ENCODE peak calls at places on chromosome 15, in ten cellular contexts. U is CD8-positive, alpha-beta memory T cell; K is breast epithelium; A is heart left ventricle; O is PC-9; C is mammary epithelial cell; W is effector memory CD4-positive, alpha-beta T cell; Z is fibroblast of lung; G is left ventricle myocardium inferior; N is H1. M is an unnamed sample. For H3K4me1, the result is how much of the 10 kb centered on the place peaks cover.

GRCh38 chr15:30062881-30063280 is 19.9 kb upstream of the GOLGA8J start:
- DNase-seq in Z (peak), U (no peak), C (peak), G (no peak), W (no peak), A (no peak), O (no peak), K (no peak), N (no peak), M (no peak)

GRCh38 chr15:55250951-55251350 is 38.7 kb downstream of the RAB27A start:
- DNase-seq in W (no peak), G (no peak), C (no peak), O (no peak), K (no peak), N (no peak), U (no peak), Z (no peak), A (no peak), M (no peak)

GRCh38 chr15:47293763-47294162 is 423.5 kb upstream of the SEMA6D start:
- DNase-seq in G (peak), N (no peak), Z (peak), C (peak), K (no peak), A (peak), O (no peak), U (no peak), W (no peak), M (peak)

GRCh38 chr15:75073197-75073596 is 49.8 kb downstream of the PPCDC start:
- DNase-seq in C (no peak), O (no peak), K (no peak), U (no peak), W (no peak), A (no peak), G (no peak), Z (no peak), N (no peak), M (no peak)

GRCh38 chr15:98649621-98649995 is 1.3 kb downstream of the IGF1R start:
- DNase-seq in N (no peak), A (peak), W (no peak), Z (peak), O (peak), U (peak), C (no peak), K (no peak), G (peak), M (no peak)

GRCh38 chr15:74229686-74230085 is 6.4 kb upstream of the CCDC33 start:
- DNase-seq in W (no peak), G (no peak), C (no peak), N (no peak), K (no peak), O (no peak), U (no peak), A (no peak), Z (no peak), M (no peak)

GRCh38 chr15:68055224-68055705 is 1.1 kb downstream of the PIAS1 start:
- DNase-seq in K (no peak), U (peak), G (no peak), N (no peak), Z (peak), W (peak), O (peak), C (peak), A (no peak), M (peak)

GRCh38 chr15:68623301-68623892 is 44.6 kb downstream of the CORO2B start:
- DNase-seq in C (no peak), W (no peak), G (peak), Z (peak), A (peak), N (no peak), U (no peak), K (no peak), O (no peak), M (no peak)

GRCh38 chr15:73717802-73718201 is 33.6 kb downstream of the CD276 start:
- DNase-seq in C (no peak), O (no peak), K (no peak), N (no peak), U (no peak), Z (no peak), A (no peak), W (no peak), G (no peak), M (no peak)

GRCh38 chr15:47620960-47621681 is 96.2 kb upstream of the SEMA6D start:
- DNase-seq in K (no peak), N (no peak), W (no peak), C (peak), G (no peak), O (no peak), A (no peak), Z (peak), U (no peak), M (no peak)

GRCh38 chr15:64093627-64094417 is at the start of gene CIAO2A:
- DNase-seq in U (peak), O (peak), C (peak), K (peak), Z (peak), A (peak), G (peak), N (peak), W (peak), M (peak)

GRCh38 chr15:63835211-63835568 is 1.4 kb upstream of the HERC1 start:
- DNase-seq in K (no peak), W (no peak), O (no peak), Z (no peak), N (no peak), C (no peak), G (no peak), U (no peak), A (no peak), M (no peak)

GRCh38 chr15:77650285-77650684 is 17.6 kb upstream of the LINGO1 start:
- DNase-seq in W (no peak), G (no peak), O (no peak), U (no peak), A (no peak), Z (no peak), K (no peak), C (no peak), N (no peak), M (no peak)

GRCh38 chr15:56832125-56832524 is 86.3 kb upstream of the TCF12 start:
- DNase-seq in U (no peak), N (no peak), C (no peak), O (no peak), W (no peak), G (peak), Z (no peak), K (peak), A (peak), M (peak)

GRCh38 chr15:97143847-97144711 is 813.6 kb downstream of the NR2F2 start:
- DNase-seq in K (no peak), W (no peak), N (no peak), G (no peak), O (no peak), C (no peak), Z (no peak), A (no peak), U (no peak), M (no peak)

GRCh38 chr15:74723754-74724334 is 1.5 kb downstream of the CYP1A1 start:
- DNase-seq in O (peak), A (no peak), Z (peak), G (no peak), C (peak), N (no peak), U (peak), K (no peak), W (no peak), M (no peak)

GRCh38 chr15:59436774-59437472 is 1.1 kb upstream of the FAM81A start:
- DNase-seq in O (no peak), Z (no peak), K (no peak), C (no peak), U (no peak), G (no peak), W (no peak), N (no peak), A (peak), M (no peak)

GRCh38 chr15:63523306-63523990 is 19.1 kb downstream of the USP3 start:
- DNase-seq in A (no peak), U (no peak), C (no peak), W (no peak), K (no peak), G (no peak), N (no peak), O (no peak), Z (peak), M (no peak)

GRCh38 chr15:55742498-55742926 is 440 bp downstream of the PRTG start:
- DNase-seq in C (no peak), W (no peak), O (peak), Z (peak), K (no peak), N (no peak), U (no peak), G (peak), A (peak), M (no peak)

GRCh38 chr15:51750186-51750585 is 1.2 kb upstream of the TMOD2 start:
- DNase-seq in N (no peak), C (no peak), Z (no peak), O (no peak), G (no peak), A (no peak), K (no peak), U (no peak), W (no peak), M (no peak)

GRCh38 chr15:99306694-99307338 is 55.5 kb downstream of the LRRC28 start:
- DNase-seq in Z (peak), N (no peak), G (no peak), O (no peak), K (no peak), W (no peak), A (peak), U (no peak), C (no peak), M (peak)

GRCh38 chr15:80568298-80568697 is 126.8 kb upstream of the ABHD17C start:
- DNase-seq in U (no peak), W (no peak), A (no peak), Z (peak), C (peak), O (no peak), G (no peak), N (no peak), K (no peak), M (no peak)

GRCh38 chr15:80568876-80569605 is 126.1 kb upstream of the ABHD17C start:
- DNase-seq in K (no peak), Z (no peak), W (no peak), N (no peak), O (no peak), G (no peak), C (no peak), U (no peak), A (no peak), M (no peak)

GRCh38 chr15:80569656-80570055 is 125.5 kb upstream of the ABHD17C start:
- DNase-seq in A (no peak), C (no peak), U (no peak), K (no peak), Z (no peak), N (no peak), G (no peak), W (no peak), O (no peak), M (no peak)

GRCh38 chr15:80565988-80566387 is 129.1 kb upstream of the ABHD17C start:
- DNase-seq in W (no peak), G (no peak), O (no peak), N (no peak), U (no peak), C (no peak), Z (no peak), A (no peak), K (no peak), M (no peak)

GRCh38 chr15:80567721-80568157 is 127.4 kb upstream of the ABHD17C start:
- DNase-seq in N (peak), G (no peak), U (no peak), K (no peak), O (peak), Z (peak), C (peak), W (no peak), A (peak), M (peak)
- H3K4me3 ChIP-seq in N (no peak), G (no peak), U (no peak), K (no peak), O (no peak), Z (no peak), C (no peak), W (no peak), A (no peak), M (no peak)

GRCh38 chr15:92949604-92950249 is 49.6 kb downstream of the CHD2 start:
- DNase-seq in N (no peak), A (no peak), U (no peak), Z (no peak), O (no peak), W (no peak), G (no peak), C (peak), K (no peak), M (no peak)
- H3K27ac ChIP-seq in N (peak), A (no peak), U (no peak), Z (no peak), O (no peak), W (no peak), G (no peak), C (peak), K (no peak), M (no peak)

GRCh38 chr15:76328962-76329361 is 7.6 kb upstream of the ISL2 start:
- DNase-seq in U (no peak), N (no peak), C (peak), K (no peak), O (no peak), W (no peak), A (no peak), G (no peak), Z (peak), M (no peak)

GRCh38 chr15:76327191-76328105 is 9.1 kb upstream of the ISL2 start:
- DNase-seq in Z (peak), C (peak), W (no peak), O (no peak), K (no peak), G (no peak), N (no peak), A (no peak), U (no peak), M (no peak)

GRCh38 chr15:76330281-76330680 is 6.3 kb upstream of the ISL2 start:
- DNase-seq in G (no peak), O (no peak), K (no peak), Z (peak), A (peak), C (peak), W (no peak), N (no peak), U (no peak), M (peak)

GRCh38 chr15:76325704-76326103 is 10.9 kb upstream of the ISL2 start:
- DNase-seq in C (no peak), K (no peak), N (no peak), W (no peak), Z (no peak), G (no peak), A (no peak), U (no peak), O (no peak), M (no peak)

GRCh38 chr15:76328106-76328696 is 8.4 kb upstream of the ISL2 start:
- DNase-seq in C (no peak), K (no peak), N (no peak), Z (no peak), O (no peak), G (no peak), U (no peak), W (no peak), A (no peak), M (no peak)
- H3K4me1 ChIP-seq in C (under half), K (under half), N (under half), Z (under half), O (under half), G (under half), U (under half), W (under half), A (under half), M (under half)

GRCh38 chr15:81181220-81181619 is 15.5 kb upstream of the IL16 start:
- DNase-seq in A (no peak), U (no peak), Z (no peak), W (no peak), C (no peak), G (no peak), N (no peak), K (no peak), O (no peak), M (no peak)

GRCh38 chr15:81182031-81182745 is 14.5 kb upstream of the IL16 start:
- DNase-seq in W (no peak), U (no peak), K (no peak), C (no peak), G (no peak), O (no peak), A (no peak), N (no peak), Z (peak), M (no peak)

GRCh38 chr15:81182746-81183402 is 13.8 kb upstream of the IL16 start:
- DNase-seq in A (peak), U (no peak), W (no peak), K (no peak), Z (no peak), G (no peak), O (no peak), C (no peak), N (no peak), M (no peak)

GRCh38 chr15:81184188-81184587 is 12.5 kb upstream of the IL16 start:
- DNase-seq in W (no peak), G (no peak), U (no peak), Z (peak), O (no peak), A (peak), K (no peak), C (no peak), N (no peak), M (no peak)

DNA sequence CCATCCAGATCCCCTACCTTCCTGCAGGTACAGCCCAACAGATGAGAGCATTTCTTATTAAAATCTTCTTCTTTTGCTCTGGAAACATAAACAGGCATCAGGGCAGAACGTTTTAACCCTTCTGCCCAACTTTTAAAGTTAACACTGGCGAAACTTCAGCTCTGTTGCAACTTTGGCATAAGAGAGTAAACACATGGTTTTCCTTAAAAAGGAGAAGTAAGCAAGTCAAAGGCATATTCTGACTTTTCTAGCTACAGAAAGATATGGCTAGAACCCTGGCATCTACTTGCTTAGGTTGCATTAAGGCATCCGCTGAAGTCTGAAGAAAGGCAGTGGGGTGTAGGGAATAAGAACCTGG is 13.3 kb upstream of the IL16 start:
- DNase-seq in O (no peak), Z (no peak), U (no peak), K (no peak), C (no peak), N (no peak), A (no peak), W (no peak), G (no peak), M (no peak)
- H3K4me3 ChIP-seq in O (no peak), Z (peak), U (no peak), K (peak), C (no peak), N (no peak), A (peak), W (no peak), G (peak), M (no peak)

GRCh38 chr15:88661041-88661765 is 22.4 kb downstream of the ISG20 start:
- DNase-seq in C (no peak), W (no peak), U (no peak), K (no peak), Z (peak), O (no peak), G (no peak), N (no peak), A (no peak), M (no peak)
- H3K27ac ChIP-seq in C (no peak), W (no peak), U (no peak), K (no peak), Z (no peak), O (no peak), G (no peak), N (no peak), A (no peak), M (no peak)

M was measured in adrenal gland.